ENCODE peak calls at places on chromosomes 3 and 15, in ten cellular contexts. One of them, this sample, is unnamed.

GRCh38 chr3:128163432-128163831 is 10.2 kb downstream of the EEFSEC start:
- DNase-seq in retinal pigment epithelial cell: no peak
- DNase-seq in fibroblast of pulmonary artery: no peak
- DNase-seq in AG09309: no peak
- DNase-seq in spleen: no peak
- DNase-seq in choroid plexus epithelial cell: no peak
- DNase-seq in astrocyte of the spinal cord: no peak
- DNase-seq in HepG2: no peak
- DNase-seq in uterus: no peak
- DNase-seq in fibroblast of mammary gland: no peak
- DNase-seq in this sample: no peak

GRCh38 chr3:46029953-46030543 is 2.8 kb upstream of the XCR1 start:
- DNase-seq in fibroblast of mammary gland: no peak
- DNase-seq in choroid plexus epithelial cell: no peak
- DNase-seq in AG09309: no peak
- DNase-seq in retinal pigment epithelial cell: no peak
- DNase-seq in spleen: no peak
- DNase-seq in uterus: no peak
- DNase-seq in astrocyte of the spinal cord: no peak
- DNase-seq in HepG2: no peak
- DNase-seq in fibroblast of pulmonary artery: no peak
- DNase-seq in this sample: no peak

GRCh38 chr3:167886690-167887089 is 151.2 kb downstream of the SERPINI1 start:
- DNase-seq in HepG2: no peak
- DNase-seq in spleen: no peak
- DNase-seq in retinal pigment epithelial cell: no peak
- DNase-seq in choroid plexus epithelial cell: no peak
- DNase-seq in astrocyte of the spinal cord: peak
- DNase-seq in fibroblast of mammary gland: no peak
- DNase-seq in AG09309: no peak
- DNase-seq in uterus: no peak
- DNase-seq in fibroblast of pulmonary artery: no peak
- DNase-seq in this sample: no peak

GRCh38 chr3:107525954-107526305 is 3.2 kb downstream of the BBX start:
- DNase-seq in retinal pigment epithelial cell: no peak
- DNase-seq in AG09309: no peak
- DNase-seq in choroid plexus epithelial cell: peak
- DNase-seq in fibroblast of mammary gland: peak
- DNase-seq in fibroblast of pulmonary artery: no peak
- DNase-seq in astrocyte of the spinal cord: no peak
- DNase-seq in spleen: no peak
- DNase-seq in uterus: no peak
- DNase-seq in HepG2: no peak
- DNase-seq in this sample: no peak

GRCh38 chr3:44992555-44993470 is 16.8 kb downstream of the EXOSC7 start:
- DNase-seq in AG09309: no peak
- DNase-seq in uterus: no peak
- DNase-seq in fibroblast of mammary gland: peak
- DNase-seq in fibroblast of pulmonary artery: no peak
- DNase-seq in choroid plexus epithelial cell: peak
- DNase-seq in retinal pigment epithelial cell: no peak
- DNase-seq in HepG2: no peak
- DNase-seq in astrocyte of the spinal cord: peak
- DNase-seq in spleen: no peak
- DNase-seq in this sample: no peak

GRCh38 chr3:98553751-98554150 is 22.0 kb downstream of the GPR15 start:
- DNase-seq in uterus: no peak
- DNase-seq in fibroblast of mammary gland: no peak
- DNase-seq in fibroblast of pulmonary artery: no peak
- DNase-seq in HepG2: no peak
- DNase-seq in astrocyte of the spinal cord: no peak
- DNase-seq in AG09309: no peak
- DNase-seq in choroid plexus epithelial cell: no peak
- DNase-seq in spleen: no peak
- DNase-seq in retinal pigment epithelial cell: no peak
- DNase-seq in this sample: no peak

GRCh38 chr15:74438696-74439316 is 5.0 kb upstream of the SEMA7A start:
- DNase-seq in retinal pigment epithelial cell: no peak
- DNase-seq in astrocyte of the spinal cord: peak
- DNase-seq in fibroblast of mammary gland: peak
- DNase-seq in fibroblast of pulmonary artery: peak
- DNase-seq in uterus: peak
- DNase-seq in choroid plexus epithelial cell: peak
- DNase-seq in spleen: peak
- DNase-seq in HepG2: peak
- DNase-seq in AG09309: peak
- DNase-seq in this sample: peak

GRCh38 chr15:79209690-79210089 is 72.8 kb upstream of the ANKRD34C start:
- DNase-seq in uterus: no peak
- DNase-seq in astrocyte of the spinal cord: no peak
- DNase-seq in fibroblast of mammary gland: no peak
- DNase-seq in AG09309: no peak
- DNase-seq in choroid plexus epithelial cell: no peak
- DNase-seq in HepG2: no peak
- DNase-seq in retinal pigment epithelial cell: no peak
- DNase-seq in fibroblast of pulmonary artery: no peak
- DNase-seq in spleen: no peak
- DNase-seq in this sample: no peak

GRCh38 chr3:53198996-53199395 is 38.0 kb downstream of the PRKCD start:
- DNase-seq in HepG2: no peak
- DNase-seq in spleen: no peak
- DNase-seq in choroid plexus epithelial cell: no peak
- DNase-seq in fibroblast of pulmonary artery: no peak
- DNase-seq in retinal pigment epithelial cell: no peak
- DNase-seq in fibroblast of mammary gland: no peak
- DNase-seq in AG09309: no peak
- DNase-seq in uterus: no peak
- DNase-seq in astrocyte of the spinal cord: no peak
- DNase-seq in this sample: no peak

GRCh38 chr3:53195602-53196574 is 34.9 kb downstream of the PRKCD start:
- DNase-seq in retinal pigment epithelial cell: no peak
- DNase-seq in spleen: peak
- DNase-seq in fibroblast of mammary gland: peak
- DNase-seq in HepG2: no peak
- DNase-seq in fibroblast of pulmonary artery: peak
- DNase-seq in choroid plexus epithelial cell: peak
- DNase-seq in uterus: peak
- DNase-seq in AG09309: no peak
- DNase-seq in astrocyte of the spinal cord: peak
- DNase-seq in this sample: no peak

GRCh38 chr3:53198256-53198977 is 37.4 kb downstream of the PRKCD start:
- DNase-seq in fibroblast of mammary gland: no peak
- DNase-seq in HepG2: no peak
- DNase-seq in AG09309: no peak
- DNase-seq in astrocyte of the spinal cord: no peak
- DNase-seq in fibroblast of pulmonary artery: no peak
- DNase-seq in uterus: no peak
- DNase-seq in choroid plexus epithelial cell: no peak
- DNase-seq in spleen: no peak
- DNase-seq in retinal pigment epithelial cell: no peak
- DNase-seq in this sample: no peak

GRCh38 chr3:53195066-53195450 is 34.0 kb downstream of the PRKCD start:
- DNase-seq in uterus: no peak
- DNase-seq in retinal pigment epithelial cell: no peak
- DNase-seq in AG09309: no peak
- DNase-seq in astrocyte of the spinal cord: no peak
- DNase-seq in HepG2: no peak
- DNase-seq in fibroblast of mammary gland: no peak
- DNase-seq in fibroblast of pulmonary artery: no peak
- DNase-seq in spleen: no peak
- DNase-seq in choroid plexus epithelial cell: no peak
- DNase-seq in this sample: no peak

GRCh38 chr3:53196575-53197407 is 35.8 kb downstream of the PRKCD start:
- DNase-seq in spleen: no peak
- DNase-seq in uterus: no peak
- DNase-seq in AG09309: no peak
- DNase-seq in choroid plexus epithelial cell: peak
- DNase-seq in fibroblast of mammary gland: peak
- DNase-seq in astrocyte of the spinal cord: peak
- DNase-seq in HepG2: peak
- DNase-seq in fibroblast of pulmonary artery: peak
- DNase-seq in retinal pigment epithelial cell: no peak
- DNase-seq in this sample: no peak
- TF ChIP-seq CTCF in spleen: peak
- TF ChIP-seq CTCF in uterus: no peak
- TF ChIP-seq CTCF in AG09309: no peak
- TF ChIP-seq CTCF in choroid plexus epithelial cell: peak
- TF ChIP-seq CTCF in fibroblast of mammary gland: no peak
- TF ChIP-seq CTCF in astrocyte of the spinal cord: no peak
- TF ChIP-seq CTCF in HepG2: peak
- TF ChIP-seq CTCF in fibroblast of pulmonary artery: no peak
- TF ChIP-seq CTCF in retinal pigment epithelial cell: no peak
- TF ChIP-seq CTCF in this sample: no peak

GRCh38 chr3:138114431-138114918 is 933 bp downstream of the DZIP1L start:
- DNase-seq in fibroblast of pulmonary artery: peak
- DNase-seq in fibroblast of mammary gland: peak
- DNase-seq in retinal pigment epithelial cell: no peak
- DNase-seq in spleen: no peak
- DNase-seq in choroid plexus epithelial cell: peak
- DNase-seq in uterus: no peak
- DNase-seq in astrocyte of the spinal cord: peak
- DNase-seq in HepG2: peak
- DNase-seq in AG09309: no peak
- DNase-seq in this sample: no peak
- H3K4me3 ChIP-seq in fibroblast of pulmonary artery: peak
- H3K4me3 ChIP-seq in fibroblast of mammary gland: peak
- H3K4me3 ChIP-seq in retinal pigment epithelial cell: peak
- H3K4me3 ChIP-seq in spleen: peak
- H3K4me3 ChIP-seq in choroid plexus epithelial cell: peak
- H3K4me3 ChIP-seq in uterus: peak
- H3K4me3 ChIP-seq in astrocyte of the spinal cord: peak
- H3K4me3 ChIP-seq in HepG2: peak
- H3K4me3 ChIP-seq in AG09309: peak
- H3K4me3 ChIP-seq in this sample: peak

GRCh38 chr15:22885105-22885504 is 46.6 kb downstream of the NIPA2 start:
- DNase-seq in spleen: no peak
- DNase-seq in fibroblast of pulmonary artery: no peak
- DNase-seq in HepG2: no peak
- DNase-seq in retinal pigment epithelial cell: no peak
- DNase-seq in uterus: no peak
- DNase-seq in AG09309: no peak
- DNase-seq in choroid plexus epithelial cell: no peak
- DNase-seq in astrocyte of the spinal cord: no peak
- DNase-seq in fibroblast of mammary gland: no peak
- DNase-seq in this sample: no peak

GRCh38 chr15:22881739-22882440 is 43.4 kb downstream of the NIPA2 start:
- DNase-seq in retinal pigment epithelial cell: no peak
- DNase-seq in spleen: no peak
- DNase-seq in choroid plexus epithelial cell: no peak
- DNase-seq in astrocyte of the spinal cord: no peak
- DNase-seq in fibroblast of pulmonary artery: no peak
- DNase-seq in uterus: no peak
- DNase-seq in HepG2: no peak
- DNase-seq in fibroblast of mammary gland: no peak
- DNase-seq in AG09309: no peak
- DNase-seq in this sample: no peak

GRCh38 chr15:22883196-22883595 is 44.7 kb downstream of the NIPA2 start:
- DNase-seq in retinal pigment epithelial cell: no peak
- DNase-seq in fibroblast of mammary gland: no peak
- DNase-seq in spleen: no peak
- DNase-seq in choroid plexus epithelial cell: no peak
- DNase-seq in uterus: no peak
- DNase-seq in AG09309: no peak
- DNase-seq in HepG2: no peak
- DNase-seq in astrocyte of the spinal cord: no peak
- DNase-seq in fibroblast of pulmonary artery: no peak
- DNase-seq in this sample: no peak

GRCh38 chr15:22887157-22887951 is 48.9 kb downstream of the NIPA2 start:
- DNase-seq in HepG2: no peak
- DNase-seq in uterus: no peak
- DNase-seq in fibroblast of mammary gland: peak
- DNase-seq in choroid plexus epithelial cell: peak
- DNase-seq in astrocyte of the spinal cord: peak
- DNase-seq in fibroblast of pulmonary artery: peak
- DNase-seq in spleen: no peak
- DNase-seq in retinal pigment epithelial cell: peak
- DNase-seq in AG09309: peak
- DNase-seq in this sample: peak

GRCh38 chr15:22884344-22884743 is 45.9 kb downstream of the NIPA2 start:
- DNase-seq in spleen: no peak
- DNase-seq in uterus: no peak
- DNase-seq in fibroblast of pulmonary artery: no peak
- DNase-seq in fibroblast of mammary gland: no peak
- DNase-seq in choroid plexus epithelial cell: peak
- DNase-seq in retinal pigment epithelial cell: no peak
- DNase-seq in astrocyte of the spinal cord: no peak
- DNase-seq in HepG2: peak
- DNase-seq in AG09309: no peak
- DNase-seq in this sample: no peak
- TF ChIP-seq CTCF in spleen: peak
- TF ChIP-seq CTCF in uterus: no peak
- TF ChIP-seq CTCF in fibroblast of pulmonary artery: peak
- TF ChIP-seq CTCF in fibroblast of mammary gland: no peak
- TF ChIP-seq CTCF in choroid plexus epithelial cell: peak
- TF ChIP-seq CTCF in retinal pigment epithelial cell: peak
- TF ChIP-seq CTCF in astrocyte of the spinal cord: peak
- TF ChIP-seq CTCF in HepG2: peak
- TF ChIP-seq CTCF in AG09309: no peak
- TF ChIP-seq CTCF in this sample: no peak

GRCh38 chr15:59294574-59294960 is 78.1 kb downstream of the MYO1E start:
- DNase-seq in fibroblast of pulmonary artery: peak
- DNase-seq in HepG2: no peak
- DNase-seq in fibroblast of mammary gland: no peak
- DNase-seq in uterus: no peak
- DNase-seq in AG09309: peak
- DNase-seq in astrocyte of the spinal cord: no peak
- DNase-seq in choroid plexus epithelial cell: peak
- DNase-seq in retinal pigment epithelial cell: no peak
- DNase-seq in spleen: no peak
- DNase-seq in this sample: no peak

GRCh38 chr15:59295742-59296090 is 77.0 kb downstream of the MYO1E start:
- DNase-seq in fibroblast of pulmonary artery: no peak
- DNase-seq in uterus: no peak
- DNase-seq in astrocyte of the spinal cord: no peak
- DNase-seq in spleen: no peak
- DNase-seq in HepG2: no peak
- DNase-seq in retinal pigment epithelial cell: no peak
- DNase-seq in AG09309: no peak
- DNase-seq in choroid plexus epithelial cell: no peak
- DNase-seq in fibroblast of mammary gland: no peak
- DNase-seq in this sample: no peak

GRCh38 chr15:59296181-59296617 is 76.5 kb downstream of the MYO1E start:
- DNase-seq in AG09309: peak
- DNase-seq in uterus: no peak
- DNase-seq in choroid plexus epithelial cell: peak
- DNase-seq in HepG2: no peak
- DNase-seq in astrocyte of the spinal cord: peak
- DNase-seq in retinal pigment epithelial cell: peak
- DNase-seq in fibroblast of pulmonary artery: peak
- DNase-seq in fibroblast of mammary gland: peak
- DNase-seq in spleen: no peak
- DNase-seq in this sample: peak

GRCh38 chr15:59292393-59292792 is 80.3 kb downstream of the MYO1E start:
- DNase-seq in uterus: no peak
- DNase-seq in astrocyte of the spinal cord: peak
- DNase-seq in spleen: no peak
- DNase-seq in retinal pigment epithelial cell: peak
- DNase-seq in fibroblast of mammary gland: no peak
- DNase-seq in AG09309: no peak
- DNase-seq in HepG2: peak
- DNase-seq in fibroblast of pulmonary artery: peak
- DNase-seq in choroid plexus epithelial cell: no peak
- DNase-seq in this sample: no peak

DNA sequence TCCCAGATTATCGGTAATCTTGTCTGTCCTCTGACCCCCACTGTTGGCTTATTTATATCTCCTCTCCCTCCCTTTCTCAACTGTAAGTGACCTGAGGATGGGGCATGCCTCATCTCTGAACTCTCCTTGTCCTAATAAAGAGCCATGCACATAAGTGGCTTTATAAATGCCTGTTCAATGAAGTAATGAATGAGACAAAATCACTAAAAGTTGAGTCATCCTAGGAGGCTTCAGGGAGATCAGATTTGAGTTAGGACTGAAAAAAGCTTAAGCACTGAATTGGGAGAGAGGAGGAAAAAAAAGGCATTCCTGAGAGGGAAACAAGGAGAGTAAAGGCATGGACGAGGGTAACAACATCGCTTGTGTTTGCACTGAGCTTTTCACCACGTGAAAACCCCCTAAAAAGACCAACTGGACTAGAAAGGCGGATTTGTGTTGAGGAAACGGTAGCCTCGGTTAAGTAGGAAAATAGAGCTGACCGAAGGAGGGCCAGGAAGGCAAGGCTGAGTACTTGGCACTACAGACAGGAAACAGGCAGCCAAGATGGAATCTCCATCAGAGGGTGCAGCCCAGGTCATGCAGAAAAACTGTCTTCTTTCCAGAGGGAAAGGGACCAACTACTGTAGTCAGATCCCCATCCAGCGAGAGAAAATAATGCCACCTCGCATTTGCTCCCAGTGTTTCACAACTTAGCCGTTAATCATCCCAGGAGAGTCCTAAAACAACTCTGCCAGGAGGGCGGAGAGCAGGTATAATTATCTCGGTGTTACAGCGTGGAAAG is 77.5 kb downstream of the MYO1E start:
- DNase-seq in AG09309: peak
- DNase-seq in fibroblast of pulmonary artery: peak
- DNase-seq in choroid plexus epithelial cell: peak
- DNase-seq in fibroblast of mammary gland: peak
- DNase-seq in uterus: peak
- DNase-seq in HepG2: no peak
- DNase-seq in astrocyte of the spinal cord: peak
- DNase-seq in spleen: no peak
- DNase-seq in retinal pigment epithelial cell: peak
- DNase-seq in this sample: peak
- H3K4me3 ChIP-seq in AG09309: peak
- H3K4me3 ChIP-seq in fibroblast of pulmonary artery: no peak
- H3K4me3 ChIP-seq in choroid plexus epithelial cell: no peak
- H3K4me3 ChIP-seq in fibroblast of mammary gland: peak
- H3K4me3 ChIP-seq in uterus: no peak
- H3K4me3 ChIP-seq in HepG2: no peak
- H3K4me3 ChIP-seq in astrocyte of the spinal cord: no peak
- H3K4me3 ChIP-seq in spleen: no peak
- H3K4me3 ChIP-seq in retinal pigment epithelial cell: no peak
- H3K4me3 ChIP-seq in this sample: peak